ENCODE peak calls at places on chromosomes 1 and 21, in nine cellular contexts. K is foreskin fibroblast, N is epithelial cell of esophagus, T is A549, R is psoas muscle, W is ovary, U is fibroblast of pulmonary artery, V is fibroblast of lung, F is gastrocnemius medialis. X is an unnamed sample.

GRCh38 chr1:223249854-223250631 is 107.0 kb upstream of the TLR5 start:
- DNase-seq in K (no peak), N (peak), T (no peak), R (no peak), W (no peak), U (no peak), V (peak), F (no peak), X (no peak)

GRCh38 chr1:78003070-78003751 is 1.5 kb upstream of the DNAJB4 start:
- DNase-seq in K (no peak), N (no peak), T (no peak), R (no peak), W (no peak), U (peak), V (peak), F (no peak), X (no peak)

GRCh38 chr1:24886241-24886640 is 43.8 kb downstream of the RUNX3 start:
- DNase-seq in K (no peak), N (no peak), T (no peak), R (no peak), W (no peak), U (no peak), V (no peak), F (no peak), X (no peak)

GRCh38 chr21:14959343-14959742 is 105.5 kb downstream of the NRIP1 start:
- DNase-seq in K (no peak), N (no peak), T (no peak), R (no peak), W (no peak), U (no peak), V (no peak), F (no peak), X (no peak)

GRCh38 chr21:35424122-35424521 is 375.0 kb upstream of the RUNX1 start:
- DNase-seq in K (no peak), N (no peak), T (no peak), R (no peak), W (no peak), U (no peak), V (no peak), F (no peak), X (no peak)

GRCh38 chr1:63668298-63668697 is 75.1 kb downstream of the PGM1 start:
- DNase-seq in K (no peak), N (peak), T (no peak), R (no peak), W (no peak), U (no peak), V (no peak), F (no peak), X (peak)

GRCh38 chr1:5140136-5140535 is 485.7 kb downstream of the AJAP1 start:
- DNase-seq in K (no peak), N (no peak), T (no peak), R (no peak), W (no peak), U (no peak), V (no peak), F (no peak), X (no peak)

GRCh38 chr1:40806724-40807675 is 23.4 kb downstream of the KCNQ4 start:
- DNase-seq in K (no peak), N (no peak), T (no peak), R (no peak), W (peak), U (no peak), V (peak), F (no peak), X (no peak)

GRCh38 chr21:14684071-14684470 is 138.0 kb upstream of the SAMSN1 start:
- DNase-seq in K (no peak), N (no peak), T (no peak), R (no peak), W (no peak), U (no peak), V (no peak), F (no peak), X (no peak)

GRCh38 chr1:31981976-31982375 is 31.7 kb upstream of the KHDRBS1 start:
- DNase-seq in K (no peak), N (no peak), T (no peak), R (no peak), W (no peak), U (no peak), V (no peak), F (no peak), X (no peak)

GRCh38 chr1:3787347-3787710 is 9.0 kb downstream of the LRRC47 start:
- DNase-seq in K (no peak), N (no peak), T (no peak), R (no peak), W (no peak), U (no peak), V (no peak), F (no peak), X (no peak)

GRCh38 chr1:11059990-11060948 is at the start of gene SRM:
- DNase-seq in K (peak), N (peak), T (peak), R (peak), W (peak), U (peak), V (peak), F (peak), X (peak)

GRCh38 chr1:75265792-75266191 is 131.6 kb downstream of the LHX8 start:
- DNase-seq in K (peak), N (peak), T (peak), R (no peak), W (no peak), U (peak), V (peak), F (no peak), X (peak)

GRCh38 chr1:166080965-166081870 is 85.6 kb downstream of the FAM78B start:
- DNase-seq in K (no peak), N (no peak), T (no peak), R (no peak), W (no peak), U (no peak), V (no peak), F (no peak), X (peak)

GRCh38 chr1:212237651-212238050 is 47.6 kb upstream of the PPP2R5A start:
- DNase-seq in K (peak), N (peak), T (peak), R (no peak), W (no peak), U (no peak), V (no peak), F (no peak), X (peak)

GRCh38 chr1:25617626-25618432 is 1.2 kb downstream of the MAN1C1 start:
- DNase-seq in K (no peak), N (no peak), T (no peak), R (peak), W (peak), U (no peak), V (no peak), F (no peak), X (no peak)

GRCh38 chr21:46295177-46295711 is 9.1 kb downstream of the YBEY start:
- DNase-seq in K (peak), N (no peak), T (no peak), R (peak), W (no peak), U (peak), V (peak), F (no peak), X (peak)

GRCh38 chr1:40820911-40821693 is 37.5 kb downstream of the KCNQ4 start:
- DNase-seq in K (no peak), N (no peak), T (no peak), R (no peak), W (no peak), U (no peak), V (no peak), F (no peak), X (no peak)

GRCh38 chr1:63914241-63914640 is 140.4 kb downstream of the ROR1 start:
- DNase-seq in K (no peak), N (peak), T (no peak), R (no peak), W (no peak), U (no peak), V (no peak), F (no peak), X (no peak)

GRCh38 chr1:3068400-3069361 is at the start of gene PRDM16:
- DNase-seq in K (peak), N (peak), T (peak), R (peak), W (peak), U (peak), V (peak), F (no peak), X (peak)

GRCh38 chr1:192183788-192184187 is 25.5 kb downstream of the RGS18 start:
- DNase-seq in K (no peak), N (no peak), T (no peak), R (no peak), W (no peak), U (no peak), V (no peak), F (no peak), X (no peak)

GRCh38 chr1:17370618-17371017 is 1.4 kb upstream of the PADI6 start:
- DNase-seq in K (no peak), N (peak), T (peak), R (no peak), W (no peak), U (no peak), V (no peak), F (no peak), X (no peak)

GRCh38 chr1:230151924-230152468 is 85.0 kb downstream of the GALNT2 start:
- DNase-seq in K (no peak), N (no peak), T (no peak), R (no peak), W (no peak), U (no peak), V (no peak), F (no peak), X (no peak)
- H3K4me3 ChIP-seq in K (no peak), N (no peak), T (no peak), R (no peak), W (no peak), U (no peak), V (no peak), F (no peak), X (no peak)

GRCh38 chr1:47481936-47482335 is 44.1 kb downstream of the FOXD2 start:
- DNase-seq in K (no peak), N (no peak), T (no peak), R (no peak), W (no peak), U (no peak), V (no peak), F (no peak), X (no peak)

GRCh38 chr1:47477595-47478080 is 39.8 kb downstream of the FOXD2 start:
- DNase-seq in K (no peak), N (peak), T (no peak), R (no peak), W (no peak), U (no peak), V (no peak), F (no peak), X (no peak)

GRCh38 chr1:47478090-47478489 is 40.2 kb downstream of the FOXD2 start:
- DNase-seq in K (no peak), N (no peak), T (peak), R (no peak), W (no peak), U (no peak), V (no peak), F (no peak), X (no peak)

GRCh38 chr1:47482783-47483182 is 44.9 kb downstream of the FOXD2 start:
- DNase-seq in K (no peak), N (no peak), T (no peak), R (no peak), W (no peak), U (no peak), V (no peak), F (no peak), X (peak)

DNA sequence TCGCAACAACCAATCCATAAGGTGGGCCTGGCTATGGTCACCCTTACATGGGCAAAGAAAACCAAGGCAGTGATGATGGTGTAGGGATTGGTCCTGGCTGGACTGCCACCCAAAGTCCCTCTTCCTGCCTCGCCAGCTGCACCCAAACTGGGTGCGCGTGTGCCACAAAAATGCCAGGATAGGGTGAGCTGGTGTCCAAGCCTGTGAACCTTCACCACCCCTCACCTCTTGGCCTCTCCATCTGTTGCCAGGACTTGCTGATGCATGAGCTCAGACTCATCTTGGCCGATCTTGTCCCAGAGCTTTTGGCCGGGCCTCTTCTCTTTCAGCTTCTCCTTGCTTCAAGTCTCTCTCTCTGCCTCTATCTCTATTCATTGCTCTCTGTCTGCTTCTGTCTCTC is 41.8 kb downstream of the FOXD2 start:
- DNase-seq in K (no peak), N (no peak), T (no peak), R (no peak), W (no peak), U (no peak), V (no peak), F (no peak), X (no peak)
- TF ChIP-seq CTCF in K (no peak), N (no peak), T (no peak), R (no peak), W (no peak), U (no peak), V (no peak), F (no peak), X (no peak)

GRCh38 chr1:230113230-230113604 is 46.2 kb downstream of the GALNT2 start:
- DNase-seq in K (no peak), N (no peak), T (no peak), R (no peak), W (no peak), U (no peak), V (no peak), F (no peak), X (no peak)

GRCh38 chr1:230113605-230114241 is 46.7 kb downstream of the GALNT2 start:
- DNase-seq in K (peak), N (peak), T (no peak), R (peak), W (peak), U (peak), V (peak), F (peak), X (peak)

GRCh38 chr1:230112131-230112701 is 45.2 kb downstream of the GALNT2 start:
- DNase-seq in K (no peak), N (no peak), T (no peak), R (no peak), W (peak), U (no peak), V (peak), F (no peak), X (no peak)

GRCh38 chr1:230112782-230113181 is 45.7 kb downstream of the GALNT2 start:
- DNase-seq in K (no peak), N (no peak), T (no peak), R (no peak), W (no peak), U (no peak), V (no peak), F (no peak), X (no peak)

DNA sequence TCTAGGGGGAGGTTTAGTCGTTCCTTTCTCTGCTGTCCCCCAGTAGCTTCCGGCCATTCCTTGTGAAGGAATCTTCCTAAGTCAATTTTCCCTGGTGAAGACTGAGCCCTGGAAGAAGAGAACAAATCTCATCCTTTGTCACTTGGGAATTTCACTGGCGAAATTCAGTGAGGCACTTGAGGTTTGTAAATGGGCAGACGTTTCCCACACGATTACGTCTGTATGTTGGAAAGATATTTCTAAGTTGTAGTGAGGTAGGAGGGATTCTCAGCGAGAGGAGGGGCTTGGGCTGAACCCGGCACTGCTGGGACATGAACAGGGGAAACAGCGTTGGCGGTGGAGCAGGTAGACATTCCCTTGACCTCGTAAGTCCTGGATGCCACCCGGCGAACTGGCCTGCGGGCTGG is 47.2 kb downstream of the GALNT2 start:
- DNase-seq in K (no peak), N (no peak), T (no peak), R (no peak), W (peak), U (peak), V (peak), F (no peak), X (peak)
- H3K4me3 ChIP-seq in K (no peak), N (peak), T (no peak), R (peak), W (no peak), U (peak), V (peak), F (peak), X (peak)

DNA sequence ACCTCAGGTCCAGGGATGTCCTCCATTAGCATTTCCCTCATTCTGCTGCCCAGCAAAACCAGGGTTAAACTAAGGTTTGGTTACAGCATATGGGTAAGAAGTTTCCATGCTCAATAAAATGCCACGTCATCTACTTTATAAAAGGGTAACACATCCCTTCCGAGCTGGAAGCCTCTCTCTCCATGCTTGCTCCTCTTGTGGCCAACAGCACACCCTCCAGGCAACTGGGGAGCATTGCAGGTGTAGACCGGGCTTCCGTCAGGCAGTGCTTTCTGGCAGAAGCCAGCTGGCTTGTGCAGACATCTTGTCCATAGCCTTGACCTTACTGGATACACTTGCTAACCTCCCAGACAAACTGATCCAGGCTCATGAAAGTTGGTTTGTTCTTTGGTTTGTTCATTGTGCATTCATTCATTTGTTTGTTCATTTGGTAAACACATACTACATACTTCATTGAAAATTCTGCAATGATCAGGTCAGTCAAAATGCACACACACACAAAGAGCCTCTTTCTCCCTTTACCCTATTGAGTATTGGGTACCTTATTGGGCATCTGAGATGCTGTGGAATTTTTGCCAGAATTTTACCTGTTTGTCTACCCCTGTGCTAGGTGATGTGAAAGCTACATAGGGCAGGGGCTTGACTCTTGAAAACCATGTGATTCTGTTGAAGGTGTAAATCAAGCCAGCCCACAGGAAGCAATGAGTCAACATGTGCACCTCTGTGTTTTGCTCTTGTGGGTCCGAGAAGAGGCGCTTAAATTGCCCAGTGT is 422.8 kb downstream of the CAMTA1 start:
- DNase-seq in K (peak), N (peak), T (peak), R (no peak), W (no peak), U (peak), V (peak), F (peak), X (peak)
- TF ChIP-seq CTCF in K (peak), N (peak), T (no peak), R (peak), W (no peak), U (peak), V (peak), F (no peak), X (peak)

GRCh38 chr1:16013220-16013907 is 4.5 kb downstream of the HSPB7 start:
- DNase-seq in K (no peak), N (peak), T (peak), R (peak), W (peak), U (peak), V (peak), F (peak), X (peak)
- H3K4me3 ChIP-seq in K (peak), N (no peak), T (peak), R (peak), W (peak), U (peak), V (no peak), F (peak), X (peak)

GRCh38 chr1:239817801-239818200 is 273.9 kb upstream of the FMN2 start:
- DNase-seq in K (no peak), N (no peak), T (no peak), R (no peak), W (no peak), U (no peak), V (no peak), F (no peak), X (no peak)
- TF ChIP-seq CTCF in K (no peak), N (no peak), T (no peak), R (no peak), W (no peak), U (no peak), V (no peak), F (no peak), X (no peak)

X was measured in fibroblast of mammary gland.